ENCODE peak calls at places on chromosomes 6 and 20, in five cellular contexts. Q is epithelial cell of esophagus; C is CD8-positive, alpha-beta T cell; V is heart right ventricle; L is SK-N-SH. A is an unnamed sample.

GRCh38 chr6:127737768-127738167 is 160.8 kb downstream of the C6orf58 start:
- DNase-seq in Q (peak; percentile 57), C (no peak), V (no peak), L (no peak), A (no peak)

GRCh38 chr6:43302126-43302525 is 4.1 kb downstream of the SLC22A7 start:
- DNase-seq in Q (no peak), C (no peak), V (no peak), L (no peak), A (no peak)

GRCh38 chr6:167795321-167795811 is 31.3 kb upstream of the AFDN start:
- DNase-seq in Q (no peak), C (no peak), V (no peak), L (no peak), A (no peak)

GRCh38 chr20:19969507-19970255 is 47.5 kb upstream of the NAA20 start:
- DNase-seq in Q (no peak), C (no peak), V (no peak), L (no peak), A (no peak)

GRCh38 chr6:44269921-44270525 is at the start of gene TMEM151B:
- DNase-seq in Q (no peak), C (no peak), V (no peak), L (peak; percentile 67), A (no peak)

GRCh38 chr6:29927841-29928388 is 14.4 kb upstream of the HLA-A start:
- DNase-seq in Q (no peak), C (no peak), V (no peak), L (no peak), A (no peak)

GRCh38 chr6:109010703-109011102 is 83.9 kb downstream of the SESN1 start:
- DNase-seq in Q (no peak), C (no peak), V (no peak), L (no peak), A (no peak)

GRCh38 chr20:62576815-62577214 is 65.5 kb upstream of the SLCO4A1 start:
- DNase-seq in Q (peak; percentile 30), C (no peak), V (no peak), L (no peak), A (no peak)

GRCh38 chr6:96156425-96156824 is 140.7 kb downstream of the FUT9 start:
- DNase-seq in Q (no peak), C (no peak), V (no peak), L (no peak), A (peak; percentile 7)

GRCh38 chr6:18155273-18155863 is at the start of gene KDM1B:
- DNase-seq in Q (peak; percentile 99), C (peak; percentile 99), V (no peak), L (peak; percentile 100), A (peak; percentile 99)

GRCh38 chr6:46098678-46099077 is 31.1 kb upstream of the ENPP4 start:
- DNase-seq in Q (no peak), C (no peak), V (peak; percentile 19), L (no peak), A (no peak)

GRCh38 chr6:168162366-168162765 is 83.4 kb upstream of the FRMD1 start:
- DNase-seq in Q (no peak), C (no peak), V (no peak), L (no peak), A (no peak)

GRCh38 chr6:22151892-22152291 is 144.9 kb downstream of the PRL start:
- DNase-seq in Q (no peak), C (no peak), V (no peak), L (no peak), A (no peak)

GRCh38 chr6:159106627-159107241 is 61.9 kb upstream of the TAGAP start:
- DNase-seq in Q (peak; percentile 70), C (peak; percentile 83), V (peak; percentile 49), L (no peak), A (peak; percentile 95)

GRCh38 chr6:169086020-169086419 is 167.6 kb downstream of the THBS2 start:
- DNase-seq in Q (peak; percentile 57), C (no peak), V (no peak), L (no peak), A (no peak)

GRCh38 chr20:38084425-38084951 is 50.9 kb downstream of the RPRD1B start:
- DNase-seq in Q (no peak), C (no peak), V (no peak), L (no peak), A (no peak)

GRCh38 chr6:31940256-31940664 is 5.6 kb upstream of the CFB start:
- DNase-seq in Q (no peak), C (no peak), V (no peak), L (no peak), A (no peak)

GRCh38 chr6:102356170-102356569 is 962.7 kb downstream of the GRIK2 start:
- DNase-seq in Q (no peak), C (no peak), V (no peak), L (no peak), A (no peak)

GRCh38 chr6:130961148-130961547 is 101.9 kb downstream of the EPB41L2 start:
- DNase-seq in Q (no peak), C (no peak), V (no peak), L (no peak), A (peak; percentile 6)

GRCh38 chr6:107764684-107765460 is 59.2 kb downstream of the SCML4 start:
- DNase-seq in Q (no peak), C (no peak), V (no peak), L (no peak), A (no peak)

DNA sequence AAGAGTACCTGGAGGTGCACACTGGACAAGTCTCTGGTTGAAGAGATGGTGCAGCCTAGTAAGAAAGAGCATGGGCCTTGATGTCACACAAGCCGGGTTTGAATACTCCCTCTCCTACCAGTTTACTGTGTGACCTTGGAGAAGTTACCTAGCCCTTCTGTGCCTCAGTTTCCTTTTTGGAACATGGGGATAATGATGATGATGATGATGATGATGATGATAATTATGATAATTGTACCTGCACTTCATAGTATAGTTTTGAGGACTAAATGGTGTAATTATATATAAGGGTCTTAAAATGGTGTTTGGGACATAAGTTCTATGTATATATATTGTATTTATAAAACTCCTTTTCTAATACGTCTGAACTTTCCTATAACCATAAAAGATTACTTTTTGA is 41.7 kb downstream of the POPDC3 start:
- DNase-seq in Q (no peak), C (no peak), V (no peak), L (no peak), A (no peak)
- H3K4me3 ChIP-seq in Q (no peak overlapping the region), C (no peak overlapping the region), V (no peak overlapping the region), L (no peak overlapping the region), A (no peak overlapping the region)

GRCh38 chr6:4057036-4057435 is 21.9 kb downstream of the FAM217A start:
- DNase-seq in Q (no peak), C (no peak), V (no peak), L (no peak), A (no peak)

GRCh38 chr6:4055420-4056041 is 23.4 kb downstream of the FAM217A start:
- DNase-seq in Q (peak; percentile 91), C (no peak), V (no peak), L (peak; percentile 20), A (no peak)

GRCh38 chr6:4059115-4059777 is 19.7 kb downstream of the FAM217A start:
- DNase-seq in Q (peak; percentile 87), C (peak; percentile 8), V (no peak), L (no peak), A (no peak)
- TF ChIP-seq CTCF in Q (peak; percentile 33), C (peak; percentile 19), V (no peak), L (peak; percentile 41), A (no peak)

DNA sequence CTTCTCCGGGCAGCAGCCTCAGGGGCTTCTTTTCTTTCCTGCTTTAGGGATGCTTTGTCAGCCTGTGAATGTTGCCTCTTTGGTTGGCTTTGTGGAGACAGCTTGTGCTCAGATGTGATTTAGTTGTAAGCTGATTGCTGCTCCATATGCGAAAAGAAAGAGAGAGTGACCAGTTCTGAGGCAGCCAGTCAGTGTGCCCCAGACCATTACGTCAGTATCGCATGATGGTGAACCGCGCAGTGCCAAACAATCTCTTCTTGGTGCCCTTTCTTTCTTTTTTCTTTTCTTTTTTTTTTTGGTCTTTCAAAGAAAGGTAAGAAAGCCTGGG is 44.1 kb downstream of the SMPDL3A start:
- DNase-seq in Q (no peak), C (no peak), V (no peak), L (no peak), A (no peak)
- H3K4me3 ChIP-seq in Q (no peak overlapping the region), C (no peak overlapping the region), V (no peak overlapping the region), L (no peak overlapping the region), A (no peak overlapping the region)

GRCh38 chr6:38567436-38567835 is 72.3 kb downstream of the BTBD9 start:
- DNase-seq in Q (peak; percentile 78), C (no peak), V (peak; percentile 74), L (peak; percentile 60), A (peak; percentile 8)
- TF ChIP-seq CTCF in Q (no peak), C (no peak), V (no peak), L (no peak), A (no peak)